ENCODE peak calls at places on chromosomes 11 and 22, in ten cellular contexts. H, A, X, B, C, M, J, T, Q and K are unnamed samples.

GRCh38 chr22:47567126-47567730 is 804.8 kb downstream of the TBC1D22A start:
- DNase-seq in J (no peak), C (no peak), Q (no peak), H (no peak), M (no peak), B (no peak), T (no peak), A (no peak), X (no peak), K (no peak)

GRCh38 chr22:27303718-27304117 is 497.8 kb downstream of the MN1 start:
- DNase-seq in A (no peak), M (no peak), H (no peak), X (no peak), T (no peak), Q (no peak), B (no peak), C (no peak), J (no peak), K (no peak)

GRCh38 chr11:2409701-2410468 is 9.3 kb downstream of the TSSC4 start:
- DNase-seq in B (no peak), J (no peak), H (no peak), Q (no peak), X (no peak), A (no peak), C (no peak), T (no peak), M (no peak), K (no peak)

GRCh38 chr11:47980907-47981621 is 705 bp downstream of the PTPRJ start:
- DNase-seq in Q (peak), M (peak), J (peak), A (no peak), B (peak), X (no peak), T (no peak), C (no peak), H (no peak), K (no peak)

GRCh38 chr22:46604306-46604690 is 15.9 kb upstream of the GRAMD4 start:
- DNase-seq in J (no peak), C (no peak), B (no peak), X (peak), H (no peak), Q (no peak), T (peak), M (peak), A (no peak), K (peak)

GRCh38 chr11:11486002-11486401 is 133.0 kb upstream of the CSNK2A3 start:
- DNase-seq in C (no peak), J (no peak), H (no peak), Q (no peak), M (no peak), A (no peak), B (no peak), X (no peak), T (no peak), K (no peak)

GRCh38 chr22:39184586-39185577 is 32.4 kb upstream of the CBX7 start:
- DNase-seq in A (no peak), Q (no peak), M (no peak), C (no peak), H (no peak), J (no peak), T (no peak), B (no peak), X (no peak), K (no peak)

GRCh38 chr11:67584205-67584880 is 731 bp downstream of the GSTP1 start:
- DNase-seq in A (no peak), M (peak), J (no peak), X (no peak), H (no peak), Q (peak), B (no peak), T (peak), C (peak), K (no peak)

GRCh38 chr11:123413636-123414035 is 16.4 kb upstream of the GRAMD1B start:
- DNase-seq in J (no peak), Q (no peak), C (no peak), B (no peak), A (no peak), T (no peak), M (peak), X (no peak), H (no peak), K (peak)

GRCh38 chr11:59191095-59191494 is 19.2 kb downstream of the DTX4 start:
- DNase-seq in M (no peak), B (no peak), T (no peak), C (no peak), Q (no peak), J (no peak), A (no peak), H (no peak), X (no peak), K (no peak)

GRCh38 chr11:47924184-47924671 is 56.1 kb upstream of the PTPRJ start:
- DNase-seq in H (no peak), T (no peak), J (peak), M (peak), Q (peak), X (no peak), A (no peak), B (no peak), C (peak), K (no peak)

GRCh38 chr11:65425971-65426838 is 3.6 kb downstream of the NEAT1 start:
- DNase-seq in T (no peak), H (no peak), J (no peak), C (peak), X (no peak), M (peak), Q (peak), A (no peak), B (no peak), K (peak)

GRCh38 chr22:36457688-36458450 is 23.6 kb downstream of the TXN2 start:
- DNase-seq in B (no peak), J (no peak), H (no peak), Q (no peak), X (no peak), A (no peak), C (peak), T (no peak), M (no peak), K (no peak)

GRCh38 chr11:46520971-46521745 is 72.7 kb downstream of the AMBRA1 start:
- DNase-seq in B (no peak), C (peak), H (no peak), A (no peak), J (peak), M (peak), Q (peak), T (no peak), X (no peak), K (no peak)

GRCh38 chr11:10540546-10540914 is 457 bp downstream of the RNF141 start:
- DNase-seq in Q (no peak), C (peak), M (peak), X (no peak), J (peak), A (peak), B (peak), T (no peak), H (no peak), K (no peak)

GRCh38 chr11:107562647-107563208 is 2.8 kb downstream of the ALKBH8 start:
- DNase-seq in B (no peak), X (no peak), M (peak), Q (peak), A (no peak), T (no peak), C (peak), J (peak), H (no peak), K (no peak)

GRCh38 chr11:130671801-130672700 is 223.6 kb downstream of the ADAMTS15 start:
- DNase-seq in H (no peak), M (peak), J (no peak), X (no peak), C (peak), Q (peak), B (no peak), A (no peak), T (no peak), K (no peak)

GRCh38 chr22:19657252-19658056 is 56.8 kb upstream of the SEPTIN5 start:
- DNase-seq in A (no peak), B (no peak), X (no peak), Q (no peak), T (no peak), C (no peak), J (no peak), H (no peak), M (no peak), K (no peak)